ENCODE peak calls at places on chromosomes 11 and 22, in eight cellular contexts. L is T-helper 9 cell; A is cardiac muscle cell; M is fibroblast of mammary gland; I is BJ; H is kidney glomerular epithelial cell; X is fibroblast of lung; R is stimulated activated CD8-positive, alpha-beta memory T cell treated with anti-CD3 and anti-CD28 coated beads, Interleukin-4, amount 100 ng/mL, for 4 hours. Q is an unnamed sample.

GRCh38 chr11:4025957-4026324 is 68.7 kb upstream of the RRM1 start:
- DNase-seq in L (no peak), A (no peak), M (peak; percentile 33), I (no peak), H (no peak), X (peak; percentile 28), R (no peak), Q (no peak)

GRCh38 chr11:46905806-46906205 is 12.5 kb downstream of the LRP4 start:
- DNase-seq in L (no peak), A (no peak), M (no peak), I (no peak), H (no peak), X (no peak), R (no peak), Q (no peak)

GRCh38 chr11:76854709-76855108 is 6.0 kb upstream of the ACER3 start:
- DNase-seq in L (no peak), A (no peak), M (no peak), I (no peak), H (no peak), X (no peak), R (no peak), Q (no peak)

GRCh38 chr11:30452114-30452513 is 129.2 kb downstream of the ARL14EP start:
- DNase-seq in L (no peak), A (no peak), M (no peak), I (no peak), H (no peak), X (no peak), R (no peak), Q (no peak)

GRCh38 chr11:3201112-3201581 is 17.5 kb downstream of the MRGPRG start:
- DNase-seq in L (no peak), A (no peak), M (no peak), I (no peak), H (no peak), X (no peak), R (no peak), Q (no peak)

GRCh38 chr11:66020618-66021357 is 5.5 kb downstream of the CATSPER1 start:
- DNase-seq in L (no peak), A (no peak), M (peak; percentile 79), I (no peak), H (peak; percentile 84), X (peak; percentile 61), R (no peak), Q (peak; percentile 72)

GRCh38 chr11:44316388-44317240 is 6.7 kb upstream of the ALX4 start:
- DNase-seq in L (no peak), A (no peak), M (no peak), I (no peak), H (no peak), X (no peak), R (no peak), Q (no peak)

GRCh38 chr22:36563444-36563843 is 34.5 kb upstream of the EIF3D start:
- DNase-seq in L (no peak), A (no peak), M (no peak), I (no peak), H (no peak), X (no peak), R (no peak), Q (no peak)

GRCh38 chr11:27064086-27064485 is 23.5 kb downstream of the BBOX1 start:
- DNase-seq in L (no peak), A (no peak), M (no peak), I (no peak), H (no peak), X (no peak), R (no peak), Q (no peak)

GRCh38 chr11:69923196-69923595 is 104.0 kb upstream of the FGF3 start:
- DNase-seq in L (no peak), A (no peak), M (no peak), I (no peak), H (no peak), X (no peak), R (no peak), Q (no peak)

GRCh38 chr11:19890308-19890707 is 177.7 kb downstream of the NAV2 start:
- DNase-seq in L (no peak), A (no peak), M (peak; percentile 56), I (peak; percentile 58), H (peak; percentile 95), X (peak; percentile 70), R (no peak), Q (peak; percentile 32)

GRCh38 chr11:110128161-110128560 is 35.0 kb downstream of the ZC3H12C start:
- DNase-seq in L (no peak), A (no peak), M (peak; percentile 84), I (peak; percentile 11), H (no peak), X (peak; percentile 50), R (no peak), Q (no peak)

GRCh38 chr22:44623771-44624510 is 78.1 kb upstream of the PRR5 start:
- DNase-seq in L (no peak), A (peak; percentile 65), M (no peak), I (no peak), H (no peak), X (peak; percentile 17), R (no peak), Q (peak; percentile 59)

GRCh38 chr11:126197277-126197939 is 14.0 kb downstream of the RPUSD4 start:
- DNase-seq in L (no peak), A (no peak), M (no peak), I (peak; percentile 26), H (peak; percentile 28), X (peak; percentile 50), R (no peak), Q (no peak)

GRCh38 chr11:34146411-34146810 is 41.0 kb downstream of the NAT10 start:
- DNase-seq in L (no peak), A (no peak), M (no peak), I (no peak), H (no peak), X (no peak), R (no peak), Q (no peak)

GRCh38 chr11:14914536-14914935 is 22.5 kb upstream of the CYP2R1 start:
- DNase-seq in L (no peak), A (no peak), M (no peak), I (no peak), H (no peak), X (no peak), R (no peak), Q (no peak)

GRCh38 chr11:66338276-66339162 is 2.3 kb upstream of the RIN1 start:
- DNase-seq in L (no peak), A (no peak), M (no peak), I (no peak), H (no peak), X (no peak), R (no peak), Q (no peak)

GRCh38 chr11:72334651-72335050 is 90.7 kb upstream of the PHOX2A start:
- DNase-seq in L (no peak), A (no peak), M (no peak), I (no peak), H (no peak), X (no peak), R (no peak), Q (no peak)

GRCh38 chr11:62546244-62546936 is at the start of gene AHNAK:
- DNase-seq in L (peak; percentile 62), A (peak; percentile 87), M (no peak), I (no peak), H (peak; percentile 27), X (peak; percentile 62), R (no peak), Q (peak; percentile 70)

GRCh38 chr11:77071077-77071476 is 4.3 kb downstream of the CAPN5 start:
- DNase-seq in L (no peak), A (no peak), M (no peak), I (no peak), H (no peak), X (no peak), R (no peak), Q (no peak)

GRCh38 chr22:45163074-45163416 is 680 bp upstream of the NUP50 start:
- DNase-seq in L (no peak), A (peak; percentile 54), M (peak; percentile 53), I (no peak), H (peak; percentile 19), X (peak; percentile 53), R (no peak), Q (peak; percentile 36)

GRCh38 chr11:13091804-13092203 is 82.7 kb downstream of the RASSF10 start:
- DNase-seq in L (no peak), A (no peak), M (no peak), I (no peak), H (no peak), X (no peak), R (no peak), Q (no peak)

GRCh38 chr11:69674267-69674885 is 777 bp downstream of the LTO1 start:
- DNase-seq in L (no peak), A (no peak), M (peak; percentile 92), I (no peak), H (peak; percentile 7), X (peak; percentile 86), R (no peak), Q (peak; percentile 39)

GRCh38 chr22:23836692-23837495 is 1.9 kb downstream of the DERL3 start:
- DNase-seq in L (no peak), A (no peak), M (no peak), I (no peak), H (no peak), X (no peak), R (no peak), Q (no peak)

GRCh38 chr11:133934599-133935550 is 21.9 kb downstream of the IGSF9B start:
- DNase-seq in L (no peak), A (peak; percentile 35), M (peak; percentile 61), I (no peak), H (peak; percentile 80), X (no peak), R (no peak), Q (peak; percentile 91)

GRCh38 chr11:45096636-45097035 is 49.8 kb upstream of the PRDM11 start:
- DNase-seq in L (no peak), A (no peak), M (no peak), I (no peak), H (no peak), X (no peak), R (no peak), Q (no peak)

GRCh38 chr11:11468919-11469318 is 115.9 kb upstream of the CSNK2A3 start:
- DNase-seq in L (no peak), A (no peak), M (no peak), I (no peak), H (no peak), X (peak; percentile 25), R (no peak), Q (no peak)

GRCh38 chr11:96259053-96259837 is 83.8 kb downstream of the MAML2 start:
- DNase-seq in L (no peak), A (no peak), M (peak; percentile 90), I (no peak), H (peak; percentile 80), X (peak; percentile 77), R (no peak), Q (peak; percentile 77)

GRCh38 chr11:85934599-85935169 is 79.5 kb downstream of the CCDC83 start:
- DNase-seq in L (no peak), A (no peak), M (peak; percentile 25), I (no peak), H (no peak), X (no peak), R (no peak), Q (no peak)

GRCh38 chr11:41201156-41201555 is 258.3 kb downstream of the LRRC4C start:
- DNase-seq in L (no peak), A (peak; percentile 72), M (peak; percentile 28), I (no peak), H (peak; percentile 28), X (peak; percentile 28), R (no peak), Q (peak; percentile 67)

GRCh38 chr11:57778318-57779037 is 16.9 kb downstream of the CTNND1 start:
- DNase-seq in L (no peak), A (peak; percentile 97), M (peak; percentile 94), I (peak; percentile 87), H (peak; percentile 98), X (peak; percentile 96), R (no peak), Q (peak; percentile 96)